ENCODE peak calls at places on chromosomes 3 and 15, in ten cellular contexts. W is coronary artery, G is fibroblast of the aortic adventitia, Z is kidney, Q is psoas muscle, F is AG09309, L is cardiac muscle cell, R is A673, H is suprapubic skin, T is H7. I is an unnamed sample.

GRCh38 chr15:95286911-95287769 is 1043.4 kb upstream of the NR2F2 start:
- DNase-seq in W (no peak), G (no peak), Z (no peak), Q (no peak), F (no peak), L (no peak), R (no peak), H (no peak), T (peak), I (no peak)

GRCh38 chr3:192923731-192924130 is 6.1 kb upstream of the MB21D2 start:
- DNase-seq in W (no peak), G (no peak), Z (no peak), Q (no peak), F (no peak), L (no peak), R (no peak), H (no peak), T (no peak), I (no peak)

GRCh38 chr3:118946449-118946848 is 88.2 kb downstream of the IGSF11 start:
- DNase-seq in W (no peak), G (no peak), Z (no peak), Q (no peak), F (no peak), L (no peak), R (no peak), H (no peak), T (no peak), I (no peak)

GRCh38 chr3:20458994-20459736 is 273.2 kb upstream of the SGO1 start:
- DNase-seq in W (no peak), G (peak), Z (no peak), Q (no peak), F (no peak), L (peak), R (no peak), H (no peak), T (no peak), I (no peak)

GRCh38 chr15:89341316-89342005 is 6.8 kb upstream of the POLG start:
- DNase-seq in W (no peak), G (no peak), Z (peak), Q (no peak), F (no peak), L (no peak), R (no peak), H (no peak), T (no peak), I (peak)

GRCh38 chr3:127701281-127701792 is 28.6 kb downstream of the ABTB1 start:
- DNase-seq in W (no peak), G (no peak), Z (peak), Q (no peak), F (no peak), L (no peak), R (no peak), H (peak), T (no peak), I (peak)

GRCh38 chr15:27645672-27646071 is 453.4 kb downstream of the OCA2 start:
- DNase-seq in W (no peak), G (no peak), Z (no peak), Q (no peak), F (no peak), L (no peak), R (no peak), H (no peak), T (peak), I (no peak)

GRCh38 chr3:184604039-184604955 is 42.7 kb downstream of the EPHB3 start:
- DNase-seq in W (no peak), G (no peak), Z (no peak), Q (no peak), F (no peak), L (peak), R (no peak), H (no peak), T (peak), I (no peak)

GRCh38 chr15:68491415-68492106 is 59.6 kb upstream of the ITGA11 start:
- DNase-seq in W (no peak), G (no peak), Z (no peak), Q (no peak), F (no peak), L (no peak), R (no peak), H (no peak), T (no peak), I (no peak)

GRCh38 chr3:76134166-76134565 is 348.8 kb upstream of the ZNF717 start:
- DNase-seq in W (no peak), G (no peak), Z (no peak), Q (no peak), F (no peak), L (no peak), R (no peak), H (no peak), T (no peak), I (no peak)

GRCh38 chr15:59991919-59992318 is 12.2 kb upstream of the FOXB1 start:
- DNase-seq in W (no peak), G (no peak), Z (no peak), Q (no peak), F (no peak), L (no peak), R (no peak), H (no peak), T (no peak), I (no peak)

GRCh38 chr3:197297020-197297419 is 1.4 kb downstream of the DLG1 start:
- DNase-seq in W (no peak), G (peak), Z (no peak), Q (no peak), F (no peak), L (no peak), R (no peak), H (no peak), T (no peak), I (no peak)

GRCh38 chr15:50116477-50116876 is 2.6 kb downstream of the ATP8B4 start:
- DNase-seq in W (no peak), G (peak), Z (no peak), Q (no peak), F (no peak), L (peak), R (peak), H (no peak), T (peak), I (no peak)

GRCh38 chr3:133663569-133664313 is 2.0 kb upstream of the TOPBP1 start:
- DNase-seq in W (no peak), G (peak), Z (no peak), Q (no peak), F (peak), L (peak), R (peak), H (no peak), T (peak), I (no peak)

GRCh38 chr3:46908294-46908985 is 30.9 kb downstream of the PTH1R start:
- DNase-seq in W (no peak), G (peak), Z (peak), Q (peak), F (peak), L (peak), R (no peak), H (peak), T (no peak), I (peak)

GRCh38 chr3:18891641-18892040 is 256.7 kb upstream of the KCNH8 start:
- DNase-seq in W (no peak), G (no peak), Z (no peak), Q (no peak), F (no peak), L (no peak), R (no peak), H (no peak), T (no peak), I (no peak)

GRCh38 chr3:114799789-114800188 is 347.3 kb downstream of the ZBTB20 start:
- DNase-seq in W (no peak), G (no peak), Z (no peak), Q (no peak), F (no peak), L (no peak), R (no peak), H (no peak), T (no peak), I (no peak)

GRCh38 chr3:69342074-69342473 is 43.8 kb downstream of the FRMD4B start:
- DNase-seq in W (no peak), G (no peak), Z (no peak), Q (no peak), F (no peak), L (no peak), R (no peak), H (no peak), T (no peak), I (no peak)

GRCh38 chr3:195102609-195103467 is 168.1 kb downstream of the XXYLT1 start:
- DNase-seq in W (no peak), G (peak), Z (peak), Q (no peak), F (peak), L (peak), R (peak), H (peak), T (no peak), I (peak)

GRCh38 chr3:52851348-52851747 is 16.5 kb upstream of the MUSTN1 start:
- DNase-seq in W (no peak), G (peak), Z (peak), Q (no peak), F (no peak), L (peak), R (peak), H (no peak), T (peak), I (no peak)

GRCh38 chr3:177197934-177198484 is 727 bp upstream of the TBL1XR1 start:
- DNase-seq in W (no peak), G (peak), Z (no peak), Q (no peak), F (no peak), L (no peak), R (no peak), H (no peak), T (no peak), I (no peak)

GRCh38 chr3:171129827-171130226 is 103.3 kb upstream of the SLC2A2 start:
- DNase-seq in W (no peak), G (peak), Z (no peak), Q (no peak), F (no peak), L (peak), R (peak), H (no peak), T (no peak), I (no peak)

GRCh38 chr15:31275331-31276262 is 51.0 kb upstream of the KLF13 start:
- DNase-seq in W (peak), G (no peak), Z (peak), Q (no peak), F (no peak), L (no peak), R (no peak), H (peak), T (peak), I (no peak)

GRCh38 chr3:114320251-114320650 is 26.4 kb downstream of the TIGIT start:
- DNase-seq in W (no peak), G (peak), Z (no peak), Q (no peak), F (no peak), L (peak), R (no peak), H (no peak), T (no peak), I (no peak)

GRCh38 chr3:168615489-168616020 is 519.8 kb upstream of the GOLIM4 start:
- DNase-seq in W (no peak), G (no peak), Z (no peak), Q (no peak), F (no peak), L (no peak), R (no peak), H (no peak), T (no peak), I (no peak)

GRCh38 chr3:104362319-104362718 is 1004.4 kb upstream of the ALCAM start:
- DNase-seq in W (no peak), G (no peak), Z (no peak), Q (no peak), F (no peak), L (no peak), R (no peak), H (no peak), T (no peak), I (no peak)

GRCh38 chr3:55718475-55718874 is 231.4 kb upstream of the WNT5A start:
- DNase-seq in W (no peak), G (peak), Z (no peak), Q (no peak), F (no peak), L (peak), R (no peak), H (no peak), T (no peak), I (no peak)

GRCh38 chr3:59212128-59212764 is 162.4 kb upstream of the CFAP20DC start:
- DNase-seq in W (no peak), G (peak), Z (no peak), Q (no peak), F (peak), L (peak), R (peak), H (no peak), T (peak), I (no peak)

GRCh38 chr15:88113909-88114308 is 142.6 kb downstream of the NTRK3 start:
- DNase-seq in W (no peak), G (peak), Z (no peak), Q (no peak), F (peak), L (peak), R (no peak), H (no peak), T (no peak), I (no peak)

GRCh38 chr3:177824190-177824786 is 627.0 kb upstream of the TBL1XR1 start:
- DNase-seq in W (peak), G (peak), Z (peak), Q (peak), F (no peak), L (peak), R (no peak), H (peak), T (no peak), I (peak)

GRCh38 chr3:194259982-194260856 is 90.9 kb downstream of the CPN2 start:
- DNase-seq in W (peak), G (peak), Z (no peak), Q (no peak), F (peak), L (peak), R (peak), H (no peak), T (no peak), I (peak)

GRCh38 chr3:79032686-79033318 is 735.0 kb downstream of the ROBO1 start:
- DNase-seq in W (no peak), G (peak), Z (no peak), Q (no peak), F (peak), L (peak), R (peak), H (no peak), T (peak), I (no peak)

GRCh38 chr3:126208618-126209256 is 28.4 kb upstream of the ALDH1L1 start:
- DNase-seq in W (peak), G (peak), Z (peak), Q (peak), F (peak), L (peak), R (peak), H (peak), T (no peak), I (peak)

GRCh38 chr3:64358853-64359252 is 133.6 kb upstream of the PRICKLE2 start:
- DNase-seq in W (no peak), G (no peak), Z (no peak), Q (no peak), F (no peak), L (no peak), R (no peak), H (no peak), T (no peak), I (no peak)

GRCh38 chr3:64358176-64358575 is 132.9 kb upstream of the PRICKLE2 start:
- DNase-seq in W (no peak), G (no peak), Z (no peak), Q (no peak), F (no peak), L (no peak), R (no peak), H (no peak), T (no peak), I (no peak)

GRCh38 chr3:64360261-64360660 is 135.0 kb upstream of the PRICKLE2 start:
- DNase-seq in W (no peak), G (no peak), Z (no peak), Q (no peak), F (no peak), L (no peak), R (no peak), H (no peak), T (no peak), I (no peak)

GRCh38 chr3:64357481-64357880 is 132.2 kb upstream of the PRICKLE2 start:
- DNase-seq in W (no peak), G (no peak), Z (no peak), Q (no peak), F (no peak), L (no peak), R (no peak), H (no peak), T (no peak), I (no peak)

GRCh38 chr3:64359735-64360134 is 134.5 kb upstream of the PRICKLE2 start:
- DNase-seq in W (no peak), G (no peak), Z (no peak), Q (no peak), F (no peak), L (no peak), R (no peak), H (no peak), T (no peak), I (no peak)
- H3K4me3 ChIP-seq in W (no peak), G (no peak), Z (no peak), Q (no peak), F (no peak), L (no peak), R (no peak), H (no peak), T (no peak), I (no peak)

GRCh38 chr3:129596194-129597086 is 10.0 kb downstream of the PLXND1 start:
- DNase-seq in W (peak), G (peak), Z (peak), Q (peak), F (peak), L (peak), R (no peak), H (peak), T (peak), I (peak)
- H3K4me3 ChIP-seq in W (peak), G (peak), Z (no peak), Q (peak), F (peak), L (no peak), R (no peak), H (peak), T (no peak), I (peak)

GRCh38 chr15:66705277-66705927 is 3.4 kb downstream of the SMAD6 start:
- DNase-seq in W (no peak), G (no peak), Z (no peak), Q (no peak), F (no peak), L (no peak), R (no peak), H (no peak), T (no peak), I (no peak)

GRCh38 chr15:66706840-66707239 is 4.8 kb downstream of the SMAD6 start:
- DNase-seq in W (no peak), G (no peak), Z (no peak), Q (no peak), F (no peak), L (no peak), R (no peak), H (no peak), T (no peak), I (no peak)

GRCh38 chr15:66704783-66705113 is 2.7 kb downstream of the SMAD6 start:
- DNase-seq in W (no peak), G (no peak), Z (no peak), Q (no peak), F (no peak), L (no peak), R (no peak), H (no peak), T (no peak), I (no peak)

GRCh38 chr15:66707310-66708160 is 5.5 kb downstream of the SMAD6 start:
- DNase-seq in W (no peak), G (peak), Z (no peak), Q (no peak), F (no peak), L (peak), R (peak), H (no peak), T (peak), I (peak)

DNA sequence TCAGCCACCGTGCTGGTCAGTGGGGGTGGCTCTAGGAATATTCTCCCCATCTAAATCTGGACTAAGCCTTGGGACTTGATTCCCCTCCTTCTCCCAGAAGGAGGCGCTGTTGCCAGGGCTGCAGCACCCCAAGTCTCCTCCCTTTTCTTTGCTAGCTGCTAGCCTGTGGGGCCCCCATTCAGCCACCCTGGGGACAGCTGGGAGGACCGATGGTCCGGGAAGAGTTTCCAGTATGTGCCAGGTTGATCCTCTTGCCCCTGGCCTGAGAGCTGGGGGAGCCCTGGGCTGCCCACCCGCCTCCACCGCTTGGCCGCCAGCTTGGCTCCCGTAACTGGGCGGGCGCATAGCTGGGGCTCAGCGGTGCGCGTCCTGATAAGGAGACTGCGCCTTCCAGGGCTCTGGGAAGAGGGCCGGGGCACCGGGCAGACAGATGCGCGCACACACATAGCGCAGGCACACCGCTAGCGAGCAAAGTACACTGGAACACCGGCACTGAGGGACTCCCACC is 4.2 kb downstream of the SMAD6 start:
- DNase-seq in W (no peak), G (peak), Z (no peak), Q (no peak), F (no peak), L (peak), R (peak), H (no peak), T (peak), I (no peak)
- H3K4me3 ChIP-seq in W (peak), G (peak), Z (peak), Q (peak), F (peak), L (peak), R (peak), H (peak), T (no peak), I (peak)

GRCh38 chr15:97521390-97521789 is 439.1 kb upstream of the ARRDC4 start:
- DNase-seq in W (no peak), G (no peak), Z (no peak), Q (no peak), F (no peak), L (peak), R (no peak), H (no peak), T (no peak), I (no peak)
- H3K4me3 ChIP-seq in W (peak), G (no peak), Z (no peak), Q (peak), F (no peak), L (no peak), R (no peak), H (peak), T (no peak), I (no peak)